ENCODE peak calls at places on chromosome 21, in six cellular contexts. A is K562, N is tibial artery, J is mammary epithelial cell, I is pancreas, Y is cardiac muscle cell. U is an unnamed sample.

GRCh38 chr21:34589511-34590282 is 25.2 kb downstream of the RCAN1 start:
- DNase-seq in J (no peak), A (no peak), N (no peak), I (peak), Y (no peak), U (no peak)

GRCh38 chr21:35556536-35556935 is 503.8 kb downstream of the SETD4 start:
- DNase-seq in A (no peak), J (no peak), N (no peak), I (no peak), Y (no peak), U (no peak)

GRCh38 chr21:34695434-34695833 is 26.6 kb downstream of the CLIC6 start:
- DNase-seq in A (no peak), N (no peak), I (no peak), Y (no peak), J (no peak), U (no peak)

GRCh38 chr21:26280715-26281310 is 110.2 kb upstream of the APP start:
- DNase-seq in A (no peak), Y (no peak), J (no peak), N (no peak), I (no peak), U (no peak)

GRCh38 chr21:23402929-23403520 is 2204.3 kb downstream of the MRPL39 start:
- DNase-seq in A (no peak), J (no peak), Y (no peak), N (no peak), I (no peak), U (no peak)

GRCh38 chr21:26964379-26964778 is 2.5 kb downstream of the ADAMTS5 start:
- DNase-seq in I (peak), Y (peak), N (peak), A (no peak), J (no peak), U (no peak)

GRCh38 chr21:35219291-35219690 is 170.2 kb upstream of the RUNX1 start:
- DNase-seq in I (no peak), A (no peak), J (no peak), Y (no peak), N (no peak), U (no peak)

GRCh38 chr21:18772404-18772803 is 368.8 kb upstream of the TMPRSS15 start:
- DNase-seq in Y (no peak), A (no peak), N (no peak), I (no peak), J (no peak), U (no peak)

GRCh38 chr21:30268608-30269197 is 14.0 kb downstream of the KRTAP24-1 start:
- DNase-seq in Y (peak), N (no peak), A (peak), I (no peak), J (no peak), U (peak)

DNA sequence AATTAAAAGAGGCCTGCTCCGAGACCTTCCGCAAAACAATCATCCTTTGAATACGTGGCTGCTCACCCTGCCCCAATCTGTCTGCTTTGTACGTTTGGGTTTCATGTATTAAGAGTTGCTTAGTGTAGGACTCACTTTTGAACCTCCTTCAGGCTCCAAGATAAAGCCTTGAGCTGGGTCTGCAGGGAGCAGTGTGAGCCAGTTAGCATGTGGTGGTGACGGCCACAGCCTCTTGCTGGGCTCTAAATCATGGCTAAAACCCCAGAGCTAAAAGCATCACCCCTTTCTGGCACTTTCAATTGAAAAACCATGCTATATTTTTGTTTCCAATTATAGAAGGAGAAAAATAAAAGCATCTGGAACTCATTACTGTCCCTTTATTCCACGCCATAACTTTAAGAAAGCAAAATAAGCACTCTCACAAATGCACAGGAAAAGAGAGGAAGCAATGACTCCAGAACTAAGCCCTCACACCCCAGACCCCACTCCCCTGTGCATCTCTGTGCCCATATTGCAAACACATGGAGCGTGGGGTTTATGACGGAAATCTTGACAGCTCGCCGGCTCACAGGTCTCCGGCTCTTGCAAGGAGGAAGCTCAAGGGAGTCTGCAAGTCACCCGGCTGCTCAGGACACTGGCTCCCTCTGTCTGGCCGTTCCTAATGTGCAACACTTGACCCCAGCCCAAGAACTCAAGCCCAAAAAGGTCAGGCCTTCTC is 135.5 kb downstream of the MIS18A start:
- DNase-seq in A (no peak), I (no peak), Y (no peak), J (no peak), N (no peak), U (no peak)
- TF ChIP-seq CTCF in A (peak), I (no peak), Y (no peak), J (no peak), N (no peak), U (no peak)

GRCh38 chr21:32496536-32496935 is 84.0 kb downstream of the EVA1C start:
- DNase-seq in J (no peak), A (peak), Y (no peak), I (no peak), N (no peak), U (no peak)
- H3K4me3 ChIP-seq in J (no peak), A (no peak), Y (no peak), I (no peak), N (no peak), U (no peak)

GRCh38 chr21:45244799-45245340 is 42.8 kb downstream of the POFUT2 start:
- DNase-seq in J (no peak), A (no peak), N (no peak), Y (no peak), I (no peak), U (no peak)
- TF ChIP-seq CTCF in J (no peak), A (no peak), N (no peak), Y (no peak), I (no peak), U (no peak)

GRCh38 chr21:45487161-45487806 is 55.0 kb downstream of the SLC19A1 start:
- DNase-seq in J (no peak), Y (no peak), A (no peak), N (no peak), I (no peak), U (no peak)

GRCh38 chr21:45484318-45484717 is 57.9 kb downstream of the SLC19A1 start:
- DNase-seq in Y (no peak), J (no peak), I (peak), N (no peak), A (no peak), U (no peak)

GRCh38 chr21:45487891-45488600 is 54.2 kb downstream of the SLC19A1 start:
- DNase-seq in A (no peak), Y (no peak), J (no peak), I (no peak), N (no peak), U (no peak)

GRCh38 chr21:45486443-45487160 is 55.6 kb downstream of the SLC19A1 start:
- DNase-seq in Y (no peak), J (no peak), N (no peak), I (peak), A (no peak), U (no peak)

DNA sequence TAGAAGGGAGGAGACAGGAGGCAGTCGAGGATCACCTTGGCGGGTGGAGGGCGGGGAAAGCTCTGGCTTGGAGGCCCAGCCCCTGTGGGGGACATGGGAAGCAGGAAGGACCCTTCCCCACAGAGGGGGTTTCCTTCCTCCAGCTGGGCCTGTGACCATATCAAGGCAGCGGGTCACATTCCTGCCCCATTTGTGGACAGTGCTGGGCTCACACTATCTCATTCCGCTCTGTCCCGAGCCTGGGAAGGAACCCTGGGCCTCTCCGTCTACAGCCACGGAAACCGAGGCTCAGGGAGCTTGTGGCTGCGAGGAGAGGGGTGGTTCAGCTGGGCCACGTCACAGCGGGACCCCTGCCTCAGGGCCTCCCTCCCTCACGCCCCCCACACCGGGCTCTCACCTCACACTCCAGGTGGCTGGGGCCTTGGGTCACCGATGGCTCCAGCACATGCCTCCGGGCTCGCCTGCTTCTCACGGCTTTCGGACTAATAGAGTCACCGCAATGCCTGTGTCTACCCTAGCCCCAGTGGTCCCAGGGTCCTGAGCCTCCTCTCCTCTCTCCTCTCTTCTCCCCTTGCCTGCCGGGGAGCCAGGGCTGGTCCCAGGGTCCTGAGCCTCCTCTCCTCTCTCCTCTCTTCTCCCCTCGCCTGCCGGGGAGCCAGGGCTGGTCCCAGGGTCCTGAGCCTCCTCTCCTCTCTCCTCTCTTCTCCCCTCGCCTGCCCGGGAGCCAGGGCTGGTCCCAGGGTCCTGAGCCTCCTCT is 56.4 kb downstream of the SLC19A1 start:
- DNase-seq in J (no peak), N (no peak), A (no peak), Y (no peak), I (peak), U (no peak)
- H3K4me3 ChIP-seq in J (no peak), N (no peak), A (no peak), Y (no peak), I (no peak), U (no peak)

DNA sequence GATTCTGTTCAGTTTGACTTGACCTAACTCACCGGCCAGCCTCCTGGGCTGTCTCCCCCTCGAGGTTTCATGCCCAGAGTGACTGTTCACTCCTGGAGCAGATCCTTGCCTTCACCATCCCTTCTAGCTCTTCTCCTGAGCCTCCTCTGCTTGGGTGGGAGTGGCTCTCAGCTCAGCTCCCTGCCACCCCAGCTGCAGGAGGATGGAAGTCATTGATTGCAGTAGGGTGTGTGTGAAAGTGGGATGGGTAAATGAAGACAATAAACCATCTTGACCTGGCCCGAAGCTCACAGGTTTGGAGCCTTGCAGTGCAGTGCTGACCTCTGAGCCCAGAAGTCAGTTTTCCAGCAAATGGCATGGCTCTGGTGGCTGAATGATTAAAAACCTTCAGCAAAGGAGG is 17.3 kb upstream of the TFF3 start:
- DNase-seq in N (no peak), Y (no peak), I (no peak), A (no peak), J (no peak), U (no peak)
- TF ChIP-seq CTCF in N (no peak), Y (no peak), I (no peak), A (no peak), J (no peak), U (no peak)

DNA sequence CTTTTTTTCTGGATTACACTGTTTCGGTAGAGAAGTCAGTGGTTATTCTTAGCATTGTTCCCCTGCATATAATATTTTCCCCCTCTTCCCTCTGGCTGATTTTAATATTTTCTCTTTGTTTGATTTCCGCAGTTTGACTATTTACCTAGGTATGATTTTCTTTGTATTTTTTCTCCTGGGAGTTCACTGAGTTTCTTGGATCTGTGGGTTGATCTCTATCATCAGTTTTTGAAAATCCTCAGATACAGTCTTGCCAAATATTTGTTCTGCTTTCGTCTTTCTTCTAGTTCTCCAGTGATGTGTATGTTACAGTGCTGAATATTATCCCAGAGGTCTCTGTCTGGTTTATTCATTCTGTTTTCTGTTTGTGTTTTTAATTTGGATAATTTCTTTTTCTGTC is 136.4 kb downstream of the DYRK1A start:
- DNase-seq in A (no peak), J (no peak), I (no peak), N (no peak), Y (no peak), U (no peak)
- H3K4me3 ChIP-seq in A (no peak), J (no peak), I (no peak), N (no peak), Y (no peak), U (no peak)

GRCh38 chr21:28196981-28197380 is 795.7 kb downstream of the LTN1 start:
- DNase-seq in J (no peak), I (no peak), Y (no peak), N (no peak), A (no peak), U (no peak)

DNA sequence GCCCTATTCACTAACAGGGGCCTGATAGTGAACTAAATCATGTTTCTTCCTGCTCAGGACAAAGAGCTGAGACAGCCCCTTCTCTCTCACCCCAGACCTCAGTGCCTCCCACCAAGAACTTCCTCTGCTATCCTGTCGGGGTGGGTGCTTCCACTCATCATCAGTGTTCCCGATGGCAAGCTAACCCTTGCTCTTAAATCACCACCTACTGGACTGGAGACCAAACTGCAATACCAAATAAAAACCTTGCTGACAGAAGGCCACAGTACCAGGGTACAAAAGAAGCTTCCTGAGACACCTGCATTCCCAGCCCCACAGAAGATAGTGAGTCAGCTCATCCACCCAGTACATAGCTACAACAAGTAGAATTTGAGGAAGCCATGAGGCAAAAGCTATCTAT is 799.5 kb downstream of the LTN1 start:
- DNase-seq in A (no peak), N (no peak), J (no peak), Y (no peak), I (no peak), U (peak)
- TF ChIP-seq CTCF in A (no peak), N (no peak), J (no peak), Y (no peak), I (no peak), U (peak)

GRCh38 chr21:16426936-16427335 is 697.2 kb downstream of the USP25 start:
- DNase-seq in N (no peak), J (no peak), Y (no peak), A (no peak), I (no peak), U (no peak)

GRCh38 chr21:16425297-16425696 is 695.5 kb downstream of the USP25 start:
- DNase-seq in A (no peak), N (no peak), J (no peak), I (no peak), Y (no peak), U (no peak)

GRCh38 chr21:16424331-16424749 is 694.6 kb downstream of the USP25 start:
- DNase-seq in N (no peak), I (no peak), Y (peak), A (no peak), J (peak), U (peak)

GRCh38 chr21:16422702-16423101 is 692.9 kb downstream of the USP25 start:
- DNase-seq in Y (peak), A (no peak), N (no peak), J (no peak), I (no peak), U (peak)

GRCh38 chr21:16423921-16424320 is 694.1 kb downstream of the USP25 start:
- DNase-seq in J (no peak), A (no peak), N (no peak), I (no peak), Y (no peak), U (no peak)
- H3K4me3 ChIP-seq in J (peak), A (no peak), N (peak), I (no peak), Y (no peak), U (peak)

GRCh38 chr21:41820384-41821080 is 53.7 kb upstream of the RIPK4 start:
- DNase-seq in I (no peak), N (no peak), A (no peak), Y (no peak), J (no peak), U (no peak)
- TF ChIP-seq CTCF in I (no peak), N (no peak), A (no peak), Y (no peak), J (no peak), U (no peak)

DNA sequence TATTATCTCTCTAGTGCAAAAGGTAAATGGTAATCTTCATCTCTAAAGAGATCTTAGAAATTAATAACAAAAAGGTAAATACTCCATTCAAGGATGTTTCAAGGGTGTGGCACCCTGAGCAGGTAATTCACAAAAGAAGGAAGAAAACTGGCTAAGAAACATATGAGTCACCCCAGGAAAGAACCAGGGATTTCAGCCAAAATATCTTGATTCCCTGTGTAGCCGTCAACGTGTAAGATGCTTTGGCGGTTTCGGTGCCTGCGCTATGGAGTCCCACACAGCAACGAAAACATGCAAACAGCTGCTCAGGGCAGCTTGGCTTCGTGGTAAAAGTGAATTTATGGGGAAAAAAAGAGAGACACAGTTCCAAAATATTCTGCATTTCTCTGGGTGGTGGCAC is 3.7 kb downstream of the ITGB2 start:
- DNase-seq in I (no peak), Y (peak), J (peak), N (no peak), A (no peak), U (peak)
- H3K4me3 ChIP-seq in I (no peak), Y (no peak), J (no peak), N (no peak), A (no peak), U (no peak)

U was measured in fibroblast of pulmonary artery.